ENCODE peak calls at places on chromosomes 5 and 9, in nine cellular contexts. P, I, C, T, X, J, F, L and R are unnamed samples.
A peak's percentile ranks its signal among the peaks of the same experiment; 100 is the strongest.

GRCh38 chr5:181186902-181187499 is 18.0 kb downstream of the TRIM7 start:
- DNase-seq in J (peak; percentile 67), T (no peak), X (no peak), P (no peak), L (no peak), C (no peak), I (no peak), F (no peak), R (no peak)

GRCh38 chr5:75471193-75471592 is 40.2 kb downstream of the CERT1 start:
- DNase-seq in J (no peak), L (no peak), I (no peak), F (no peak), T (no peak), C (no peak), X (no peak), P (no peak), R (no peak)

GRCh38 chr9:86723351-86723750 is 224.0 kb downstream of the GAS1 start:
- DNase-seq in C (no peak), I (no peak), F (peak; percentile 12), X (no peak), J (no peak), L (no peak), T (no peak), P (no peak), R (no peak)

GRCh38 chr9:33297455-33297854 is 7.1 kb downstream of the NFX1 start:
- DNase-seq in J (no peak), I (peak; percentile 49), F (peak; percentile 54), P (no peak), T (peak; percentile 23), L (no peak), C (peak; percentile 73), X (no peak), R (no peak)

GRCh38 chr9:84140535-84141101 is 160.0 kb downstream of the RMI1 start:
- DNase-seq in T (peak; percentile 48), F (peak; percentile 39), P (no peak), J (no peak), C (no peak), X (no peak), L (no peak), I (no peak), R (no peak)

GRCh38 chr9:29038332-29038731 is 1465.1 kb upstream of the C9orf72 start:
- DNase-seq in X (no peak), L (no peak), T (no peak), P (no peak), F (no peak), I (no peak), J (no peak), C (no peak), R (no peak)

GRCh38 chr9:18614116-18614515 is 140.2 kb downstream of the ADAMTSL1 start:
- DNase-seq in T (no peak), J (no peak), X (no peak), P (no peak), F (no peak), C (no peak), L (no peak), I (no peak), R (no peak)

GRCh38 chr9:89732295-89732951 is 127.6 kb downstream of the GADD45G start:
- DNase-seq in X (no peak), P (no peak), T (no peak), L (no peak), C (no peak), J (no peak), F (no peak), I (no peak), R (no peak)

GRCh38 chr5:92850886-92851285 is 730.1 kb downstream of the NR2F1-AS1 start:
- DNase-seq in C (no peak), T (no peak), I (no peak), J (no peak), F (no peak), P (no peak), L (no peak), X (no peak), R (no peak)

GRCh38 chr5:172335721-172336120 is 52.2 kb upstream of the UBTD2 start:
- DNase-seq in J (no peak), X (no peak), I (no peak), L (no peak), C (no peak), P (no peak), T (no peak), F (no peak), R (no peak)

GRCh38 chr5:129400395-129400983 is 59.6 kb upstream of the ADAMTS19 start:
- DNase-seq in T (no peak), J (no peak), X (peak; percentile 39), F (no peak), P (peak; percentile 15), C (no peak), I (no peak), L (no peak), R (peak; percentile 5)

GRCh38 chr5:140966293-140967225 is at the start of gene PCDHAC2:
- DNase-seq in T (peak; percentile 50), L (no peak), J (peak; percentile 68), F (peak; percentile 6), I (no peak), P (peak; percentile 65), X (no peak), C (no peak), R (peak; percentile 55)

GRCh38 chr5:137376127-137376526 is 123.0 kb downstream of the SPOCK1 start:
- DNase-seq in X (no peak), I (no peak), F (no peak), P (peak; percentile 14), C (no peak), J (no peak), T (peak; percentile 86), L (no peak), R (no peak)